ENCODE peak calls at places on chromosomes 13 and 19, in six cellular contexts. One of them, this sample, is unnamed.

GRCh38 chr13:65638572-65639168 is 1591.5 kb downstream of the PCDH9 start:
- DNase-seq in HS-27A: peak; percentile 17
- DNase-seq in H9: no peak
- DNase-seq in dermis microvascular lymphatic vessel endothelial cell: peak; percentile 57
- DNase-seq in lung: no peak
- DNase-seq in activated T-helper 9 cell treated with anti-CD3 and anti-CD28 coated beads, Interleukin-2, amount 50 U/mL, for 16 hours: no peak
- DNase-seq in this sample: no peak

GRCh38 chr13:71852082-71852481 is 14.9 kb downstream of the DACH1 start:
- DNase-seq in HS-27A: no peak
- DNase-seq in H9: no peak
- DNase-seq in dermis microvascular lymphatic vessel endothelial cell: no peak
- DNase-seq in lung: no peak
- DNase-seq in activated T-helper 9 cell treated with anti-CD3 and anti-CD28 coated beads, Interleukin-2, amount 50 U/mL, for 16 hours: no peak
- DNase-seq in this sample: no peak

GRCh38 chr19:2148482-2149135 is 2.8 kb downstream of the AP3D1 start:
- DNase-seq in HS-27A: no peak
- DNase-seq in H9: no peak
- DNase-seq in dermis microvascular lymphatic vessel endothelial cell: no peak
- DNase-seq in lung: no peak
- DNase-seq in activated T-helper 9 cell treated with anti-CD3 and anti-CD28 coated beads, Interleukin-2, amount 50 U/mL, for 16 hours: no peak
- DNase-seq in this sample: no peak

GRCh38 chr19:10044390-10044789 is 31.1 kb downstream of the RDH8 start:
- DNase-seq in HS-27A: no peak
- DNase-seq in H9: no peak
- DNase-seq in dermis microvascular lymphatic vessel endothelial cell: peak; percentile 18
- DNase-seq in lung: no peak
- DNase-seq in activated T-helper 9 cell treated with anti-CD3 and anti-CD28 coated beads, Interleukin-2, amount 50 U/mL, for 16 hours: no peak
- DNase-seq in this sample: no peak

GRCh38 chr13:65594255-65594654 is 1635.9 kb downstream of the PCDH9 start:
- DNase-seq in HS-27A: no peak
- DNase-seq in H9: no peak
- DNase-seq in dermis microvascular lymphatic vessel endothelial cell: no peak
- DNase-seq in lung: no peak
- DNase-seq in activated T-helper 9 cell treated with anti-CD3 and anti-CD28 coated beads, Interleukin-2, amount 50 U/mL, for 16 hours: no peak
- DNase-seq in this sample: no peak

GRCh38 chr13:29922896-29923295 is 72.5 kb upstream of the UBL3 start:
- DNase-seq in HS-27A: no peak
- DNase-seq in H9: no peak
- DNase-seq in dermis microvascular lymphatic vessel endothelial cell: no peak
- DNase-seq in lung: no peak
- DNase-seq in activated T-helper 9 cell treated with anti-CD3 and anti-CD28 coated beads, Interleukin-2, amount 50 U/mL, for 16 hours: no peak
- DNase-seq in this sample: no peak

GRCh38 chr13:99078014-99078771 is 100.3 kb upstream of the DOCK9 start:
- DNase-seq in HS-27A: no peak
- DNase-seq in H9: no peak
- DNase-seq in dermis microvascular lymphatic vessel endothelial cell: no peak
- DNase-seq in lung: no peak
- DNase-seq in activated T-helper 9 cell treated with anti-CD3 and anti-CD28 coated beads, Interleukin-2, amount 50 U/mL, for 16 hours: no peak
- DNase-seq in this sample: no peak

GRCh38 chr13:44463759-44464158 is 90.1 kb downstream of the SERP2 start:
- DNase-seq in HS-27A: no peak
- DNase-seq in H9: no peak
- DNase-seq in dermis microvascular lymphatic vessel endothelial cell: no peak
- DNase-seq in lung: no peak
- DNase-seq in activated T-helper 9 cell treated with anti-CD3 and anti-CD28 coated beads, Interleukin-2, amount 50 U/mL, for 16 hours: no peak
- DNase-seq in this sample: no peak

GRCh38 chr13:86554066-86554465 is 754.8 kb upstream of the SLITRK6 start:
- DNase-seq in HS-27A: no peak
- DNase-seq in H9: no peak
- DNase-seq in dermis microvascular lymphatic vessel endothelial cell: no peak
- DNase-seq in lung: no peak
- DNase-seq in activated T-helper 9 cell treated with anti-CD3 and anti-CD28 coated beads, Interleukin-2, amount 50 U/mL, for 16 hours: no peak
- DNase-seq in this sample: no peak

GRCh38 chr13:20129076-20129475 is 31.8 kb downstream of the GJA3 start:
- DNase-seq in HS-27A: no peak
- DNase-seq in H9: peak; percentile 17
- DNase-seq in dermis microvascular lymphatic vessel endothelial cell: no peak
- DNase-seq in lung: no peak
- DNase-seq in activated T-helper 9 cell treated with anti-CD3 and anti-CD28 coated beads, Interleukin-2, amount 50 U/mL, for 16 hours: no peak
- DNase-seq in this sample: no peak

GRCh38 chr19:56176881-56177280 is 1.1 kb downstream of the GALP start:
- DNase-seq in HS-27A: no peak
- DNase-seq in H9: no peak
- DNase-seq in dermis microvascular lymphatic vessel endothelial cell: no peak
- DNase-seq in lung: no peak
- DNase-seq in activated T-helper 9 cell treated with anti-CD3 and anti-CD28 coated beads, Interleukin-2, amount 50 U/mL, for 16 hours: no peak
- DNase-seq in this sample: no peak

GRCh38 chr19:35648017-35648961 is at the start of gene COX6B1:
- DNase-seq in HS-27A: peak; percentile 99
- DNase-seq in H9: peak; percentile 97
- DNase-seq in dermis microvascular lymphatic vessel endothelial cell: peak; percentile 95
- DNase-seq in lung: peak; percentile 95
- DNase-seq in activated T-helper 9 cell treated with anti-CD3 and anti-CD28 coated beads, Interleukin-2, amount 50 U/mL, for 16 hours: peak; percentile 87
- DNase-seq in this sample: peak; percentile 90

GRCh38 chr19:4403005-4403761 is 743 bp downstream of the CHAF1A start:
- DNase-seq in HS-27A: no peak
- DNase-seq in H9: peak; percentile 29
- DNase-seq in dermis microvascular lymphatic vessel endothelial cell: no peak
- DNase-seq in lung: no peak
- DNase-seq in activated T-helper 9 cell treated with anti-CD3 and anti-CD28 coated beads, Interleukin-2, amount 50 U/mL, for 16 hours: no peak
- DNase-seq in this sample: no peak

GRCh38 chr13:24664726-24665409 is 15.3 kb upstream of the ATP12A start:
- DNase-seq in HS-27A: peak; percentile 27
- DNase-seq in H9: no peak
- DNase-seq in dermis microvascular lymphatic vessel endothelial cell: no peak
- DNase-seq in lung: no peak
- DNase-seq in activated T-helper 9 cell treated with anti-CD3 and anti-CD28 coated beads, Interleukin-2, amount 50 U/mL, for 16 hours: no peak
- DNase-seq in this sample: no peak

GRCh38 chr19:53132231-53132991 is at the start of gene ZNF415:
- DNase-seq in HS-27A: peak; percentile 75
- DNase-seq in H9: peak; percentile 88
- DNase-seq in dermis microvascular lymphatic vessel endothelial cell: peak; percentile 68
- DNase-seq in lung: peak; percentile 72
- DNase-seq in activated T-helper 9 cell treated with anti-CD3 and anti-CD28 coated beads, Interleukin-2, amount 50 U/mL, for 16 hours: peak; percentile 10
- DNase-seq in this sample: peak; percentile 91

GRCh38 chr19:4013886-4014540 is 6.5 kb downstream of the PIAS4 start:
- DNase-seq in HS-27A: no peak
- DNase-seq in H9: no peak
- DNase-seq in dermis microvascular lymphatic vessel endothelial cell: no peak
- DNase-seq in lung: no peak
- DNase-seq in activated T-helper 9 cell treated with anti-CD3 and anti-CD28 coated beads, Interleukin-2, amount 50 U/mL, for 16 hours: no peak
- DNase-seq in this sample: no peak

This sample was measured in WTC11.